ENCODE peak calls at places on chromosomes 12 and 14, in five cellular contexts. R is lung, W is tibial artery, O is ovary, T is uterus. L is an unnamed sample.

GRCh38 chr12:128267651-128268347 is 829 bp downstream of the TMEM132C start:
- DNase-seq in R (no peak), W (no peak), O (peak; percentile 22), T (no peak), L (no peak)

GRCh38 chr14:76615331-76615730 is 145.9 kb upstream of the VASH1 start:
- DNase-seq in R (no peak), W (no peak), O (no peak), T (no peak), L (no peak)

GRCh38 chr14:22547948-22548750 is 40.9 kb downstream of the DAD1 start:
- DNase-seq in R (no peak), W (no peak), O (no peak), T (no peak), L (no peak)

GRCh38 chr12:29616664-29617409 is 119.4 kb upstream of the OVCH1 start:
- DNase-seq in R (no peak), W (no peak), O (no peak), T (no peak), L (no peak)

GRCh38 chr14:35229084-35229483 is 63.1 kb upstream of the PSMA6 start:
- DNase-seq in R (no peak), W (no peak), O (no peak), T (no peak), L (no peak)

GRCh38 chr14:72792051-72792788 is 101.7 kb downstream of the DPF3 start:
- DNase-seq in R (no peak), W (peak; percentile 62), O (peak; percentile 77), T (no peak), L (no peak)

GRCh38 chr12:25829192-25829591 is 129.3 kb upstream of the RASSF8 start:
- DNase-seq in R (no peak), W (peak; percentile 46), O (no peak), T (no peak), L (no peak)

GRCh38 chr14:38209572-38210159 is 2.0 kb downstream of the SSTR1 start:
- DNase-seq in R (no peak), W (no peak), O (no peak), T (no peak), L (no peak)

GRCh38 chr14:23727566-23728335 is 91.6 kb downstream of the DHRS2 start:
- DNase-seq in R (no peak), W (no peak), O (no peak), T (no peak), L (no peak)

GRCh38 chr12:80838708-80839107 is 99.0 kb downstream of the LIN7A start:
- DNase-seq in R (peak; percentile 45), W (no peak), O (no peak), T (no peak), L (no peak)

GRCh38 chr12:89960011-89960507 is 251.4 kb upstream of the ATP2B1 start:
- DNase-seq in R (no peak), W (no peak), O (no peak), T (no peak), L (no peak)

GRCh38 chr12:98635657-98636323 is 8.8 kb downstream of the IKBIP start:
- DNase-seq in R (no peak), W (no peak), O (no peak), T (no peak), L (no peak)

GRCh38 chr12:47066278-47067048 is 13.0 kb upstream of the PCED1B start:
- DNase-seq in R (no peak), W (peak; percentile 22), O (no peak), T (no peak), L (no peak)

GRCh38 chr12:5661820-5662219 is 229.9 kb downstream of the NTF3 start:
- DNase-seq in R (no peak), W (no peak), O (no peak), T (no peak), L (no peak)

GRCh38 chr12:55728185-55728931 is 451 bp downstream of the CD63 start:
- DNase-seq in R (peak; percentile 83), W (peak; percentile 86), O (peak; percentile 87), T (peak; percentile 83), L (no peak)

GRCh38 chr12:111398530-111398929 is 7.2 kb upstream of the SH2B3 start:
- DNase-seq in R (no peak), W (no peak), O (no peak), T (no peak), L (no peak)

GRCh38 chr14:51463461-51463860 is 188.2 kb upstream of the FRMD6 start:
- DNase-seq in R (no peak), W (no peak), O (no peak), T (no peak), L (no peak)

GRCh38 chr12:105492591-105492990 is 162.1 kb downstream of the C12orf75 start:
- DNase-seq in R (no peak), W (no peak), O (no peak), T (no peak), L (no peak)

GRCh38 chr14:59239030-59239429 is 50.6 kb downstream of the DAAM1 start:
- DNase-seq in R (no peak), W (no peak), O (no peak), T (no peak), L (no peak)

GRCh38 chr14:84003316-84003715 is 1526.6 kb upstream of the FLRT2 start:
- DNase-seq in R (no peak), W (no peak), O (no peak), T (no peak), L (no peak)

GRCh38 chr14:77314043-77314442 is 6.6 kb downstream of the POMT2 start:
- DNase-seq in R (no peak), W (no peak), O (no peak), T (peak; percentile 56), L (no peak)

GRCh38 chr14:69268223-69268622 is 8.3 kb downstream of the GALNT16 start:
- DNase-seq in R (no peak), W (no peak), O (no peak), T (no peak), L (no peak)

GRCh38 chr12:114747156-114747555 is 63.2 kb upstream of the TBX3 start:
- DNase-seq in R (no peak), W (no peak), O (no peak), T (no peak), L (no peak)

GRCh38 chr14:24721772-24722171 is 87.8 kb upstream of the GZMB start:
- DNase-seq in R (no peak), W (no peak), O (no peak), T (no peak), L (no peak)

GRCh38 chr12:91182664-91183455 is at the start of gene DCN:
- DNase-seq in R (no peak), W (no peak), O (no peak), T (no peak), L (no peak)

GRCh38 chr14:72549026-72549425 is 344.9 kb downstream of the DPF3 start:
- DNase-seq in R (no peak), W (no peak), O (no peak), T (no peak), L (no peak)

GRCh38 chr12:54383041-54383609 is 1.4 kb downstream of the ZNF385A start:
- DNase-seq in R (no peak), W (no peak), O (no peak), T (no peak), L (no peak)

GRCh38 chr12:54378791-54379400 is 5.6 kb downstream of the ZNF385A start:
- DNase-seq in R (no peak), W (no peak), O (peak; percentile 55), T (peak; percentile 49), L (no peak)

GRCh38 chr12:54377797-54378515 is 6.6 kb downstream of the ZNF385A start:
- DNase-seq in R (no peak), W (no peak), O (no peak), T (peak; percentile 17), L (no peak)

GRCh38 chr12:54379401-54380201 is 4.9 kb downstream of the ZNF385A start:
- DNase-seq in R (peak; percentile 91), W (peak; percentile 93), O (peak; percentile 90), T (peak; percentile 92), L (peak; percentile 49)

GRCh38 chr12:54381136-54381535 is 3.4 kb downstream of the ZNF385A start:
- DNase-seq in R (no peak), W (no peak), O (no peak), T (no peak), L (no peak)
- H3K4me1 ChIP-seq in R (no peaks in the 10 kb centered on the region), W (peaks cover 15% of the 10 kb centered on the region), O (peaks cover 12% of the 10 kb centered on the region), T (peaks cover 4% of the 10 kb centered on the region), L (peaks cover 18% of the 10 kb centered on the region)

GRCh38 chr12:50662121-50662480 is 101.8 kb upstream of the ATF1 start:
- DNase-seq in R (no peak), W (no peak), O (no peak), T (no peak), L (no peak)
- TF ChIP-seq CTCF in R (no peak), W (no peak), O (no peak), T (no peak), L (no peak)

GRCh38 chr12:54419088-54419887 is at the start of gene ITGA5:
- DNase-seq in R (peak; percentile 72), W (peak; percentile 86), O (peak; percentile 85), T (peak; percentile 90), L (no peak)

GRCh38 chr12:54415223-54415929 is 3.7 kb downstream of the ITGA5 start:
- DNase-seq in R (no peak), W (peak; percentile 5), O (no peak), T (no peak), L (no peak)

GRCh38 chr12:54417712-54418440 is 1.2 kb downstream of the ITGA5 start:
- DNase-seq in R (no peak), W (no peak), O (peak; percentile 50), T (peak; percentile 56), L (no peak)

GRCh38 chr12:54418441-54419087 is 502 bp downstream of the ITGA5 start:
- DNase-seq in R (no peak), W (no peak), O (no peak), T (no peak), L (no peak)

DNA sequence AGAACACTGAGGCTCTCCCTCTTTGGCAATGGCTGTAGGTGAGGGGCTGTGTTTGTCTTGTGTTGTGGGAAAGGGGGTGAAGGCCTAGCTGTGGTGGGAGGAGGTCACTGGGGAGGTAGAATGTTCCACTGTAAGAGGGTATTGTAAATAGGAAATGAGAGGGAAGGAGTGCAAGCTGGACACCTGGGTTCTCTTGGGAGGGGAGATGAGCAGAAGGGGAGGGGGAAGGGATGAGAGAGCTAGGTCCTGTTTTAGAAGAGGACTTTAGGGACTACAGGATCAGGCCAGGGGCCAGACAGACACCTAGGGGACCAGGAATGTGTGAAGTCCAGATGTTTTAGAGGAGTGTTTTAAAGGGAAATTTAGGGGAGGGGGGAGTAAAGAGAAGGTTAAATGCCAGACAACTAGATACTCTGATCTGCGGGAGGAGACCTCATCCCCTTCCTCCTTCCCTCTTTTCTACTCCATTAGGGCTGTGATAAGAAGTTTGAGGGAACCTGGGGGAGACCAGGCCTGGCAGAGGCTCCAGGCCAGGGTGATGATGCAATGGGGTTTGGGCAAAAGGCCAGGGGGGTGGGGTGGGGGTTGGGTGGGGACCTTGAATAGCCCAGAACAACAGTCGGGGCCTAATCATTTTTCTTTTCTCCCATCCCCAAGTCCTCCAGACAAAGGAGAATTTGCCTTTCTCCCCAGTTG is 2.0 kb downstream of the ITGA5 start:
- DNase-seq in R (no peak), W (no peak), O (peak; percentile 57), T (no peak), L (no peak)
- H3K27ac ChIP-seq in R (peak overlapping the region; percentile 99), W (peak overlapping the region; percentile 98), O (peak overlapping the region; percentile 84), T (peak overlapping the region; percentile 97), L (peak overlapping the region; percentile 96)

GRCh38 chr12:120240495-120240833 is 25.1 kb downstream of the PXN start:
- DNase-seq in R (no peak), W (no peak), O (no peak), T (no peak), L (no peak)

GRCh38 chr12:120238224-120238616 is 27.3 kb downstream of the PXN start:
- DNase-seq in R (no peak), W (no peak), O (no peak), T (no peak), L (no peak)

GRCh38 chr12:120241561-120242274 is 23.8 kb downstream of the PXN start:
- DNase-seq in R (no peak), W (no peak), O (no peak), T (no peak), L (no peak)

GRCh38 chr12:120239776-120240494 is 25.6 kb downstream of the PXN start:
- DNase-seq in R (no peak), W (no peak), O (no peak), T (no peak), L (no peak)

GRCh38 chr12:120238839-120239445 is 26.6 kb downstream of the PXN start:
- DNase-seq in R (no peak), W (no peak), O (no peak), T (no peak), L (no peak)
- H3K4me1 ChIP-seq in R (peaks cover 61% of the 10 kb centered on the region), W (peaks cover 77% of the 10 kb centered on the region), O (peaks cover 6% of the 10 kb centered on the region), T (peaks cover 28% of the 10 kb centered on the region), L (peaks cover 91% of the 10 kb centered on the region)

L was measured in esophagus squamous epithelium.